ENCODE peak calls at places on chromosomes 2 and 18, in five cellular contexts. R is left ventricle myocardium inferior, Q is WERI-Rb-1, A is RWPE1, P is brain microvascular endothelial cell. G is an unnamed sample.

GRCh38 chr2:225466891-225467604 is 67.5 kb downstream of the NYAP2 start:
- DNase-seq in R (no peak), Q (no peak), A (no peak), P (no peak), G (no peak)

GRCh38 chr2:108169982-108170625 is 69.7 kb upstream of the SULT1C3 start:
- DNase-seq in R (no peak), Q (no peak), A (no peak), P (no peak), G (no peak)

GRCh38 chr2:9260411-9261037 is 53.9 kb downstream of the ASAP2 start:
- DNase-seq in R (no peak), Q (no peak), A (no peak), P (no peak), G (no peak)

GRCh38 chr2:127932199-127932877 is 46.6 kb upstream of the AMMECR1L start:
- DNase-seq in R (no peak), Q (no peak), A (peak), P (peak), G (no peak)

GRCh38 chr2:230982126-230982525 is 13.8 kb upstream of the SPATA3 start:
- DNase-seq in R (no peak), Q (no peak), A (no peak), P (no peak), G (no peak)

GRCh38 chr18:58755304-58756010 is 84.2 kb downstream of the MALT1 start:
- DNase-seq in R (peak), Q (no peak), A (no peak), P (no peak), G (peak)

GRCh38 chr2:45119855-45120254 is 110.6 kb upstream of the SIX2 start:
- DNase-seq in R (no peak), Q (no peak), A (peak), P (peak), G (peak)

GRCh38 chr18:58728719-58729118 is 57.5 kb downstream of the MALT1 start:
- DNase-seq in R (no peak), Q (no peak), A (no peak), P (no peak), G (no peak)

GRCh38 chr18:57895182-57895581 is 92.1 kb upstream of the ATP8B1 start:
- DNase-seq in R (no peak), Q (no peak), A (no peak), P (no peak), G (no peak)

GRCh38 chr2:19893520-19894134 is 8.2 kb downstream of the TTC32 start:
- DNase-seq in R (no peak), Q (no peak), A (no peak), P (no peak), G (no peak)

GRCh38 chr18:36297419-36298112 is at the start of gene FHOD3:
- DNase-seq in R (peak), Q (peak), A (peak), P (no peak), G (no peak)

GRCh38 chr2:49288113-49288710 is 133.9 kb upstream of the FSHR start:
- DNase-seq in R (no peak), Q (no peak), A (no peak), P (no peak), G (no peak)

GRCh38 chr18:37407571-37407970 is 158.0 kb downstream of the CELF4 start:
- DNase-seq in R (no peak), Q (no peak), A (no peak), P (no peak), G (no peak)

GRCh38 chr2:105873721-105874120 is 129.0 kb downstream of the NCK2 start:
- DNase-seq in R (no peak), Q (no peak), A (peak), P (peak), G (no peak)

GRCh38 chr2:42116195-42117181 is 52.7 kb upstream of the EML4 start:
- DNase-seq in R (no peak), Q (no peak), A (no peak), P (peak), G (no peak)

GRCh38 chr2:52844701-52845423 is 922.7 kb upstream of the CHAC2 start:
- DNase-seq in R (no peak), Q (no peak), A (no peak), P (peak), G (no peak)

GRCh38 chr2:233436691-233437438 is 82.6 kb downstream of the DGKD start:
- DNase-seq in R (peak), Q (no peak), A (no peak), P (no peak), G (no peak)

GRCh38 chr2:19299522-19299921 is 58.9 kb downstream of the OSR1 start:
- DNase-seq in R (no peak), Q (no peak), A (no peak), P (no peak), G (no peak)

GRCh38 chr2:27798948-27799645 is 27.6 kb downstream of the MRPL33 start:
- DNase-seq in R (peak), Q (no peak), A (peak), P (peak), G (peak)

GRCh38 chr2:28513097-28513496 is 17.2 kb downstream of the PLB1 start:
- DNase-seq in R (no peak), Q (no peak), A (no peak), P (no peak), G (peak)

GRCh38 chr2:174312581-174313234 is 22.0 kb upstream of the SP9 start:
- DNase-seq in R (no peak), Q (no peak), A (no peak), P (no peak), G (no peak)

GRCh38 chr18:63762518-63762917 is 12.7 kb upstream of the SERPINB7 start:
- DNase-seq in R (no peak), Q (no peak), A (peak), P (peak), G (no peak)

GRCh38 chr2:127143851-127144782 is 37.2 kb upstream of the BIN1 start:
- DNase-seq in R (no peak), Q (no peak), A (no peak), P (peak), G (peak)

GRCh38 chr2:55519908-55520885 is 679 bp downstream of the CFAP36 start:
- DNase-seq in R (no peak), Q (no peak), A (peak), P (peak), G (no peak)

GRCh38 chr2:234917245-234917975 is 34.4 kb upstream of the SH3BP4 start:
- DNase-seq in R (no peak), Q (no peak), A (no peak), P (no peak), G (no peak)

GRCh38 chr2:152093464-152093863 is 5.4 kb downstream of the CACNB4 start:
- DNase-seq in R (no peak), Q (no peak), A (no peak), P (no peak), G (no peak)

GRCh38 chr2:76197428-76197827 is 486.7 kb upstream of the GCFC2 start:
- DNase-seq in R (no peak), Q (no peak), A (no peak), P (no peak), G (no peak)

GRCh38 chr2:196244966-196245365 is 73.6 kb upstream of the STK17B start:
- DNase-seq in R (no peak), Q (no peak), A (no peak), P (no peak), G (no peak)

GRCh38 chr18:52602820-52603219 is 262.8 kb downstream of the DCC start:
- DNase-seq in R (no peak), Q (no peak), A (no peak), P (no peak), G (no peak)

GRCh38 chr2:67641709-67642397 is 244.7 kb downstream of the ETAA1 start:
- DNase-seq in R (no peak), Q (no peak), A (no peak), P (no peak), G (no peak)

GRCh38 chr2:232406556-232407310 is at the start of gene ALPG:
- DNase-seq in R (no peak), Q (no peak), A (no peak), P (no peak), G (no peak)

GRCh38 chr2:114231921-114232320 is 210.5 kb upstream of the DPP10 start:
- DNase-seq in R (no peak), Q (no peak), A (no peak), P (no peak), G (no peak)

GRCh38 chr2:60839126-60839813 is 42.1 kb upstream of the REL start:
- DNase-seq in R (no peak), Q (no peak), A (no peak), P (no peak), G (no peak)

GRCh38 chr2:111710085-111710484 is 173.9 kb downstream of the ANAPC1 start:
- DNase-seq in R (no peak), Q (no peak), A (no peak), P (no peak), G (no peak)

GRCh38 chr2:126041648-126042047 is 614.3 kb upstream of the GYPC start:
- DNase-seq in R (no peak), Q (no peak), A (no peak), P (no peak), G (no peak)

GRCh38 chr2:65731476-65731875 is 299.1 kb upstream of the SPRED2 start:
- DNase-seq in R (no peak), Q (peak), A (no peak), P (no peak), G (no peak)

GRCh38 chr2:149994057-149994728 is 406.6 kb upstream of the MMADHC start:
- DNase-seq in R (no peak), Q (no peak), A (peak), P (peak), G (no peak)

GRCh38 chr2:109611467-109612095 is 2.2 kb downstream of the SEPTIN10 start:
- DNase-seq in R (no peak), Q (no peak), A (no peak), P (peak), G (no peak)

GRCh38 chr2:42569116-42569711 is 782 bp downstream of the MTA3 start:
- DNase-seq in R (peak), Q (peak), A (peak), P (peak), G (no peak)

GRCh38 chr2:199991691-199992090 is 36.3 kb downstream of the MAIP1 start:
- DNase-seq in R (no peak), Q (no peak), A (no peak), P (no peak), G (no peak)

GRCh38 chr2:199997296-199997695 is 41.9 kb downstream of the MAIP1 start:
- DNase-seq in R (no peak), Q (no peak), A (no peak), P (no peak), G (no peak)

GRCh38 chr2:199992296-199992695 is 36.9 kb downstream of the MAIP1 start:
- DNase-seq in R (no peak), Q (no peak), A (no peak), P (no peak), G (no peak)

GRCh38 chr2:199989822-199990221 is 34.4 kb downstream of the MAIP1 start:
- DNase-seq in R (no peak), Q (no peak), A (no peak), P (no peak), G (no peak)

GRCh38 chr2:199994296-199994695 is 38.9 kb downstream of the MAIP1 start:
- DNase-seq in R (no peak), Q (no peak), A (no peak), P (no peak), G (no peak)
- H3K27ac ChIP-seq in R (no peak), Q (no peak), A (no peak), P (no peak), G (no peak)

GRCh38 chr2:189113963-189114362 is 65.6 kb downstream of the COL5A2 start:
- DNase-seq in R (no peak), Q (no peak), A (no peak), P (no peak), G (no peak)

GRCh38 chr2:189116059-189116458 is 63.5 kb downstream of the COL5A2 start:
- DNase-seq in R (no peak), Q (no peak), A (no peak), P (no peak), G (no peak)

GRCh38 chr2:189115126-189115525 is 64.4 kb downstream of the COL5A2 start:
- DNase-seq in R (no peak), Q (no peak), A (peak), P (no peak), G (no peak)

GRCh38 chr2:189118386-189118785 is 61.2 kb downstream of the COL5A2 start:
- DNase-seq in R (no peak), Q (no peak), A (no peak), P (no peak), G (no peak)

GRCh38 chr2:189116984-189117383 is 62.6 kb downstream of the COL5A2 start:
- DNase-seq in R (no peak), Q (no peak), A (no peak), P (no peak), G (no peak)
- H3K27ac ChIP-seq in R (no peak), Q (no peak), A (no peak), P (no peak), G (no peak)

GRCh38 chr18:22346968-22347611 is 70.6 kb downstream of the CTAGE1 start:
- DNase-seq in R (peak), Q (no peak), A (no peak), P (peak), G (peak)

GRCh38 chr18:22347624-22348511 is 69.8 kb downstream of the CTAGE1 start:
- DNase-seq in R (peak), Q (no peak), A (no peak), P (peak), G (no peak)

GRCh38 chr18:22345733-22346132 is 72.0 kb downstream of the CTAGE1 start:
- DNase-seq in R (no peak), Q (no peak), A (no peak), P (no peak), G (no peak)

GRCh38 chr18:22344908-22345670 is 72.6 kb downstream of the CTAGE1 start:
- DNase-seq in R (no peak), Q (no peak), A (no peak), P (no peak), G (no peak)

GRCh38 chr18:22346342-22346967 is 71.3 kb downstream of the CTAGE1 start:
- DNase-seq in R (peak), Q (no peak), A (peak), P (peak), G (peak)
- H3K27ac ChIP-seq in R (peak), Q (no peak), A (no peak), P (peak), G (peak)

DNA sequence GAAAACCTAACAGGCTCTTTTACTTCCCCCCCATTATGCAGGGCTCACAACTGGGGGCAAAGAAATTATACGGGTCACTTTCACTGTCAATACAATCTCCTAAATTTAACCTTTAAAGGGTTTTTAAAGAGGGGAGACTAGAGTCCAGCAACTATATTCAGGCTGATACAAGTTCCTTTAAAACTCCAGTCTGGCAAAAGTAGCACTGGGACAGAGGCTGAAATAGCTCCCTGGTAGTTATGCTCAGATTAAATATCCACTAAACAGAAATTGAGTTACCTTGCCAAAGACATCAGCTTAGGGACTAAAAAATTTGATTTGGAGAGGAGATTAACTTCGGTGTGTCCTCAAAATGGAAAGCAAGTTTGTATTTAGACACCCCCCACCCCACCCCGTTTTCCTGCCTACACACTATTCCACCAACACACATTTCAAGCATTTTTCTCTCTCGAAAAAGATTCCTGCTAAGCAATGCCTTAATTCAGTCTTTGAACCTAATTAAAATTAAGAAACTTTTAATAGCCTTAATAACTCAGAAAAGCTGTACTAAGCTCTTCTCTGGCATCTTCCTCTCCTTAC is 127.2 kb downstream of the OSBPL1A start:
- DNase-seq in R (no peak), Q (no peak), A (no peak), P (no peak), G (no peak)
- H3K27ac ChIP-seq in R (peak), Q (no peak), A (no peak), P (peak), G (peak)

GRCh38 chr18:48155856-48156255 is 225.4 kb upstream of the SMAD2 start:
- DNase-seq in R (no peak), Q (no peak), A (no peak), P (no peak), G (no peak)

GRCh38 chr18:48152549-48152948 is 222.1 kb upstream of the SMAD2 start:
- DNase-seq in R (no peak), Q (no peak), A (no peak), P (no peak), G (no peak)

GRCh38 chr18:48151421-48152095 is 221.1 kb upstream of the SMAD2 start:
- DNase-seq in R (no peak), Q (no peak), A (no peak), P (no peak), G (no peak)

GRCh38 chr18:48157956-48158355 is 227.5 kb upstream of the SMAD2 start:
- DNase-seq in R (no peak), Q (no peak), A (no peak), P (no peak), G (no peak)

GRCh38 chr18:48153641-48154481 is 223.4 kb upstream of the SMAD2 start:
- DNase-seq in R (no peak), Q (no peak), A (no peak), P (no peak), G (no peak)
- H3K27ac ChIP-seq in R (peak), Q (no peak), A (peak), P (no peak), G (no peak)

GRCh38 chr2:216897561-216898203 is 37.8 kb upstream of the TNP1 start:
- DNase-seq in R (no peak), Q (no peak), A (no peak), P (no peak), G (no peak)
- H3K27ac ChIP-seq in R (no peak), Q (no peak), A (no peak), P (no peak), G (no peak)